ENCODE peak calls at places on chromosomes 6 and 20, in four cellular contexts. W is AG09309, A is body of pancreas, H is dorsolateral prefrontal cortex. Z is an unnamed sample.

GRCh38 chr6:140124498-140124897 is 750.0 kb upstream of the CITED2 start:
- DNase-seq in H (no peak), W (no peak), A (no peak), Z (no peak)

GRCh38 chr6:6557504-6557839 is 31.0 kb upstream of the LY86 start:
- DNase-seq in W (no peak), A (no peak), H (no peak), Z (no peak)

GRCh38 chr6:108165714-108166663 is at the start of gene NR2E1:
- DNase-seq in W (no peak), H (no peak), A (no peak), Z (no peak)

GRCh38 chr6:129989396-129989795 is 29.0 kb upstream of the L3MBTL3 start:
- DNase-seq in W (no peak), A (no peak), H (no peak), Z (no peak)

GRCh38 chr20:3209946-3210317 is 634 bp downstream of the ITPA start:
- DNase-seq in H (no peak), W (no peak), A (no peak), Z (no peak)

GRCh38 chr6:106913676-106914280 is 60.8 kb downstream of the CD24 start:
- DNase-seq in W (no peak), H (no peak), A (no peak), Z (no peak)

GRCh38 chr20:53157443-53158408 is 185.6 kb downstream of the TSHZ2 start:
- DNase-seq in A (peak; percentile 60), W (peak; percentile 10), H (no peak), Z (no peak)

GRCh38 chr20:10209091-10209490 is 9.5 kb upstream of the SNAP25 start:
- DNase-seq in W (no peak), A (no peak), H (no peak), Z (peak; percentile 10)

GRCh38 chr20:63558804-63559484 is 5.0 kb downstream of the FNDC11 start:
- DNase-seq in A (no peak), W (no peak), H (no peak), Z (no peak)

GRCh38 chr20:9071976-9072726 is 3.3 kb downstream of the PLCB4 start:
- DNase-seq in H (no peak), W (no peak), A (no peak), Z (no peak)

GRCh38 chr20:33568378-33569289 is 78.7 kb downstream of the CBFA2T2 start:
- DNase-seq in A (peak; percentile 33), W (no peak), H (no peak), Z (no peak)

GRCh38 chr6:31821301-31822037 is 6.1 kb upstream of the HSPA1B start:
- DNase-seq in A (peak; percentile 45), W (no peak), H (peak; percentile 70), Z (no peak)

GRCh38 chr20:38059832-38060231 is 26.3 kb downstream of the RPRD1B start:
- DNase-seq in A (no peak), H (no peak), W (no peak), Z (no peak)

GRCh38 chr6:90216081-90216977 is 80.3 kb downstream of the BACH2 start:
- DNase-seq in A (peak; percentile 22), H (no peak), W (no peak), Z (no peak)

GRCh38 chr6:154619183-154619582 is 108.7 kb upstream of the CNKSR3 start:
- DNase-seq in A (peak; percentile 61), H (no peak), W (no peak), Z (no peak)

GRCh38 chr6:35148167-35148741 is 7.1 kb upstream of the TCP11 start:
- DNase-seq in A (no peak), H (no peak), W (no peak), Z (peak; percentile 30)

GRCh38 chr6:152472325-152472724 is 164.8 kb downstream of the SYNE1 start:
- DNase-seq in W (no peak), A (no peak), H (peak; percentile 18), Z (no peak)

GRCh38 chr6:167746377-167747151 is 80.1 kb upstream of the AFDN start:
- DNase-seq in W (no peak), H (no peak), A (no peak), Z (no peak)

GRCh38 chr6:48564036-48564820 is 453.2 kb upstream of the PTCHD4 start:
- DNase-seq in A (no peak), W (no peak), H (no peak), Z (no peak)

GRCh38 chr20:16701296-16701695 is 28.5 kb upstream of the SNRPB2 start:
- DNase-seq in H (no peak), A (no peak), W (no peak), Z (no peak)
- TF ChIP-seq CTCF in H (peak; percentile 45), A (no peak), W (peak; percentile 26), Z (peak; percentile 33)

GRCh38 chr6:134866563-134866962 is 83.3 kb downstream of the ALDH8A1 start:
- DNase-seq in A (no peak), W (no peak), H (no peak), Z (no peak)

GRCh38 chr6:134873500-134874388 is 76.2 kb downstream of the ALDH8A1 start:
- DNase-seq in H (no peak), A (no peak), W (no peak), Z (no peak)

GRCh38 chr6:134875367-134875766 is 74.5 kb downstream of the ALDH8A1 start:
- DNase-seq in H (no peak), A (no peak), W (no peak), Z (peak; percentile 45)

GRCh38 chr6:134868812-134869211 is 81.1 kb downstream of the ALDH8A1 start:
- DNase-seq in H (no peak), W (no peak), A (no peak), Z (no peak)

GRCh38 chr6:134870677-134871498 is 79.0 kb downstream of the ALDH8A1 start:
- DNase-seq in W (no peak), A (no peak), H (no peak), Z (peak; percentile 85)
- H3K4me3 ChIP-seq in W (no peak overlapping the region), A (no peak overlapping the region), H (no peak overlapping the region), Z (no peak overlapping the region)

GRCh38 chr20:45819466-45819865 is 7.0 kb downstream of the UBE2C start:
- DNase-seq in W (no peak), H (no peak), A (no peak), Z (no peak)
- TF ChIP-seq CTCF in W (no peak), H (no peak), A (no peak), Z (no peak)

DNA sequence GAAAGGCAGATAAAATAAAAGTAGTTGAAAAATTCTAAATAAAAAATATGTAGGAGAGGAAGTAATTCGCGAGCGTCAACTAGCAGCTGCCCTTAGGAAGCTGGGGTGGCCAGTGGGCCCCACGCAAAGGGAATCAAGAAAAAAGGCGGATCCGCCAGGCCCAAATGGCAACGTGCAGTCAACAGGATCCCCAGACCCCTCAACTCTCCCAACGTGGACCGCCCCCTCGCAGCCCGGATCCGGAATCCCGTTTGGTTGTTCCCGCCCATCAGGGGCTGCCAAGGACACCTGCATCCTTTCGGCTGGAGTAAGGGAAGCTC is 296 bp downstream of the DZANK1 start:
- DNase-seq in H (no peak), W (no peak), A (no peak), Z (no peak)
- H3K4me3 ChIP-seq in H (peak overlapping the region; percentile 74), W (peak overlapping the region; percentile 69), A (peak overlapping the region; percentile 51), Z (peak overlapping the region; percentile 68)

Z was measured in HFF-Myc.